ENCODE peak calls at places on chromosomes 3 and 15, in nine cellular contexts. O, A, G, Y, M, J, F, Z and U are unnamed samples.

GRCh38 chr3:8822141-8822540 is 52.7 kb upstream of the OXTR start:
- DNase-seq in O (peak; percentile 74), A (no peak), G (no peak), Y (peak; percentile 77), M (peak; percentile 89), J (no peak), F (no peak), Z (peak; percentile 66), U (no peak)

GRCh38 chr3:174342941-174343431 is 516.1 kb upstream of the NAALADL2 start:
- DNase-seq in O (peak; percentile 78), A (no peak), G (no peak), Y (peak; percentile 62), M (peak; percentile 33), J (no peak), F (no peak), Z (peak; percentile 31), U (no peak)

GRCh38 chr3:4828279-4829030 is 150.8 kb upstream of the BHLHE40 start:
- DNase-seq in O (peak; percentile 31), A (no peak), G (peak; percentile 33), Y (peak; percentile 77), M (peak; percentile 46), J (no peak), F (no peak), Z (no peak), U (no peak)

GRCh38 chr15:39509941-39510845 is 70.7 kb upstream of the THBS1 start:
- DNase-seq in O (peak; percentile 45), A (no peak), G (peak; percentile 60), Y (peak; percentile 67), M (no peak), J (no peak), F (no peak), Z (no peak), U (no peak)

GRCh38 chr15:30921781-30922371 is 18.2 kb downstream of the FAN1 start:
- DNase-seq in O (no peak), A (no peak), G (peak; percentile 74), Y (no peak), M (no peak), J (no peak), F (no peak), Z (peak; percentile 35), U (no peak)

GRCh38 chr15:84604804-84605203 is 4.0 kb downstream of the ZSCAN2 start:
- DNase-seq in O (peak; percentile 5), A (no peak), G (no peak), Y (peak; percentile 55), M (no peak), J (no peak), F (no peak), Z (no peak), U (no peak)

GRCh38 chr3:22372292-22372949 is 621.4 kb upstream of the ZNF385D start:
- DNase-seq in O (no peak), A (no peak), G (peak; percentile 11), Y (no peak), M (no peak), J (peak; percentile 20), F (no peak), Z (no peak), U (peak; percentile 9)

GRCh38 chr15:66484539-66485112 is 12.9 kb downstream of the SNAPC5 start:
- DNase-seq in O (no peak), A (no peak), G (no peak), Y (no peak), M (no peak), J (no peak), F (no peak), Z (peak; percentile 16), U (peak; percentile 2)

GRCh38 chr3:16896820-16897219 is 12.1 kb downstream of the PLCL2 start:
- DNase-seq in O (no peak), A (no peak), G (no peak), Y (no peak), M (no peak), J (no peak), F (no peak), Z (no peak), U (no peak)

GRCh38 chr3:18079739-18080138 is 337.3 kb upstream of the TBC1D5 start:
- DNase-seq in O (peak; percentile 2), A (no peak), G (no peak), Y (peak; percentile 60), M (peak; percentile 19), J (no peak), F (no peak), Z (peak; percentile 32), U (no peak)

GRCh38 chr15:32994810-32995424 is 199.6 kb downstream of the FMN1 start:
- DNase-seq in O (peak; percentile 74), A (no peak), G (no peak), Y (peak; percentile 71), M (peak; percentile 83), J (no peak), F (no peak), Z (peak; percentile 70), U (peak; percentile 12)

GRCh38 chr3:192409203-192409837 is 318.0 kb downstream of the FGF12 start:
- DNase-seq in O (no peak), A (peak; percentile 60), G (peak; percentile 45), Y (peak; percentile 19), M (no peak), J (peak; percentile 36), F (no peak), Z (peak; percentile 47), U (peak; percentile 43)

GRCh38 chr3:41224120-41224806 is 25.0 kb downstream of the CTNNB1 start:
- DNase-seq in O (peak; percentile 88), A (no peak), G (no peak), Y (peak; percentile 96), M (peak; percentile 93), J (no peak), F (no peak), Z (peak; percentile 81), U (no peak)
- TF ChIP-seq CTCF in O (no peak), A (no peak), G (peak; percentile 38), Y (no peak), M (peak; percentile 29), J (no peak), F (no peak), Z (no peak), U (no peak)

DNA sequence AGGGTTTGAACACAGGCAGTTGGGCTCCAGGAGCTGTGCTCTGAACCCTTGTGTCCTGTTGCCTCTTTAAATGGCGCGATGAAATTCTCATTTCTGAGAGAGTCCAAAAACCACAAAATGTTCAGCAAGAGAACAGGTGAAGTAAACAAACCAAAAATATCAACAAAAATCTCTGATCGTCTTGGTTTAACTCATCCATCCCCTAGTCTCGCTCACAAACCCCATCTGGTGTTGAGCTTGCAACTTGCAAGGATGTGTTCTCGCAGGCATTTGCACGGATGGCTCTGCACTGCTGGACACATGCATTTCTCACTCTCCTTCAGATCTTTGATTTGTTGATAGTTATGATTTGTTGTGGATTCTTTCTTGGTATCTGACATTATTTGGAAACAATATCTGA is 31.1 kb downstream of the FAH start:
- DNase-seq in O (peak; percentile 13), A (no peak), G (no peak), Y (no peak), M (peak; percentile 56), J (no peak), F (no peak), Z (no peak), U (no peak)
- TF ChIP-seq CTCF in O (no peak), A (no peak), G (peak; percentile 11), Y (peak; percentile 27), M (peak; percentile 59), J (no peak), F (no peak), Z (peak; percentile 36), U (no peak)

GRCh38 chr3:151213881-151214280 is 10.9 kb upstream of the GPR171 start:
- DNase-seq in O (peak; percentile 54), A (no peak), G (no peak), Y (peak; percentile 37), M (peak; percentile 74), J (no peak), F (no peak), Z (peak; percentile 36), U (no peak)

GRCh38 chr3:151209652-151210051 is 6.6 kb upstream of the GPR171 start:
- DNase-seq in O (no peak), A (no peak), G (no peak), Y (no peak), M (no peak), J (no peak), F (no peak), Z (no peak), U (no peak)

GRCh38 chr3:151213151-151213550 is 10.1 kb upstream of the GPR171 start:
- DNase-seq in O (no peak), A (no peak), G (no peak), Y (no peak), M (no peak), J (no peak), F (no peak), Z (no peak), U (no peak)

GRCh38 chr3:151214459-151214858 is 11.4 kb upstream of the GPR171 start:
- DNase-seq in O (no peak), A (no peak), G (no peak), Y (no peak), M (no peak), J (no peak), F (no peak), Z (no peak), U (no peak)

GRCh38 chr3:151210676-151211381 is 7.8 kb upstream of the GPR171 start:
- DNase-seq in O (no peak), A (peak; percentile 29), G (no peak), Y (peak; percentile 8), M (peak; percentile 69), J (peak; percentile 9), F (no peak), Z (peak; percentile 23), U (no peak)
- TF ChIP-seq CTCF in O (no peak), A (no peak), G (no peak), Y (peak; percentile 5), M (no peak), J (peak; percentile 11), F (no peak), Z (no peak), U (peak; percentile 15)

GRCh38 chr3:71006810-71007785 is 576.4 kb downstream of the FOXP1 start:
- DNase-seq in O (no peak), A (peak; percentile 29), G (no peak), Y (peak; percentile 52), M (peak; percentile 29), J (peak; percentile 48), F (no peak), Z (no peak), U (peak; percentile 22)
- TF ChIP-seq CTCF in O (peak; percentile 30), A (no peak), G (peak; percentile 63), Y (peak; percentile 40), M (no peak), J (peak; percentile 49), F (peak; percentile 28), Z (no peak), U (peak; percentile 45)

GRCh38 chr15:49171790-49172189 is 1.7 kb downstream of the GALK2 start:
- DNase-seq in O (no peak), A (no peak), G (no peak), Y (no peak), M (no peak), J (no peak), F (no peak), Z (no peak), U (no peak)
- TF ChIP-seq CTCF in O (no peak), A (no peak), G (no peak), Y (no peak), M (no peak), J (no peak), F (no peak), Z (no peak), U (no peak)

GRCh38 chr3:113339616-113340244 is 101.6 kb downstream of the CFAP44 start:
- DNase-seq in O (no peak), A (no peak), G (no peak), Y (no peak), M (peak; percentile 9), J (no peak), F (no peak), Z (no peak), U (no peak)
- TF ChIP-seq CTCF in O (peak; percentile 16), A (no peak), G (no peak), Y (peak; percentile 20), M (peak; percentile 49), J (no peak), F (no peak), Z (peak; percentile 30), U (no peak)